ENCODE peak calls at places on chromosomes 3 and 15, in eight cellular contexts. B, I, H, D, U, N, X and C are unnamed samples.

GRCh38 chr3:120093923-120094775 is at the start of gene GSK3B:
- DNase-seq in N (peak), I (no peak), X (peak), B (no peak), U (peak), D (peak), H (no peak), C (peak)

GRCh38 chr3:15120986-15121385 is 22.0 kb upstream of the RBSN start:
- DNase-seq in H (no peak), D (no peak), X (no peak), U (no peak), N (peak), I (no peak), B (no peak), C (no peak)

GRCh38 chr3:20682573-20682972 is 496.6 kb upstream of the SGO1 start:
- DNase-seq in N (no peak), D (no peak), U (no peak), X (peak), H (no peak), B (no peak), I (peak), C (no peak)

GRCh38 chr15:59353994-59354951 is 18.4 kb downstream of the MYO1E start:
- DNase-seq in U (no peak), I (no peak), N (peak), X (no peak), D (no peak), H (no peak), B (no peak), C (no peak)

GRCh38 chr15:97960364-97961066 is at the start of gene ARRDC4:
- DNase-seq in H (peak), X (peak), I (peak), B (peak), N (peak), D (peak), U (peak), C (peak)

GRCh38 chr15:96326551-96327154 is 3.8 kb upstream of the NR2F2 start:
- DNase-seq in D (no peak), U (no peak), X (peak), I (peak), N (peak), H (peak), B (peak), C (no peak)

GRCh38 chr15:47870300-47870955 is 153.1 kb downstream of the SEMA6D start:
- DNase-seq in X (no peak), H (no peak), U (no peak), D (no peak), I (no peak), B (no peak), N (no peak), C (no peak)

GRCh38 chr15:63899193-63899592 is 65.4 kb upstream of the HERC1 start:
- DNase-seq in B (no peak), H (no peak), D (no peak), X (no peak), I (no peak), N (no peak), U (no peak), C (no peak)

GRCh38 chr3:33299395-33300081 is 22.3 kb downstream of the FBXL2 start:
- DNase-seq in X (peak), H (peak), U (no peak), I (peak), B (no peak), N (peak), D (no peak), C (no peak)

GRCh38 chr3:30370681-30371271 is 235.6 kb upstream of the TGFBR2 start:
- DNase-seq in D (no peak), H (no peak), U (no peak), N (peak), B (no peak), I (peak), X (no peak), C (no peak)